ENCODE peak calls at places on chromosomes 3 and 15, in nine cellular contexts. One of them, this sample, is unnamed.

GRCh38 chr15:38660726-38661125 is 96.1 kb upstream of the RASGRP1 start:
- DNase-seq in cardiac muscle cell: no peak
- DNase-seq in GM12865: peak; percentile 35
- DNase-seq in heart left ventricle: no peak
- DNase-seq in fibroblast of villous mesenchyme: no peak
- DNase-seq in AG10803: no peak
- DNase-seq in choroid plexus epithelial cell: no peak
- DNase-seq in tibial nerve: no peak
- DNase-seq in fibroblast of the aortic adventitia: no peak
- DNase-seq in this sample: no peak

GRCh38 chr3:33030802-33031201 is 66.1 kb downstream of the GLB1 start:
- DNase-seq in cardiac muscle cell: no peak
- DNase-seq in GM12865: peak; percentile 16
- DNase-seq in heart left ventricle: no peak
- DNase-seq in fibroblast of villous mesenchyme: no peak
- DNase-seq in AG10803: no peak
- DNase-seq in choroid plexus epithelial cell: no peak
- DNase-seq in tibial nerve: no peak
- DNase-seq in fibroblast of the aortic adventitia: no peak
- DNase-seq in this sample: no peak

GRCh38 chr15:68379058-68379758 is 52.8 kb downstream of the ITGA11 start:
- DNase-seq in cardiac muscle cell: no peak
- DNase-seq in GM12865: no peak
- DNase-seq in heart left ventricle: no peak
- DNase-seq in fibroblast of villous mesenchyme: no peak
- DNase-seq in AG10803: no peak
- DNase-seq in choroid plexus epithelial cell: no peak
- DNase-seq in tibial nerve: no peak
- DNase-seq in fibroblast of the aortic adventitia: no peak
- DNase-seq in this sample: no peak

GRCh38 chr3:4550957-4551754 is 58.0 kb downstream of the ITPR1 start:
- DNase-seq in cardiac muscle cell: no peak
- DNase-seq in GM12865: no peak
- DNase-seq in heart left ventricle: peak; percentile 59
- DNase-seq in fibroblast of villous mesenchyme: peak; percentile 87
- DNase-seq in AG10803: no peak
- DNase-seq in choroid plexus epithelial cell: no peak
- DNase-seq in tibial nerve: no peak
- DNase-seq in fibroblast of the aortic adventitia: no peak
- DNase-seq in this sample: no peak

GRCh38 chr3:111484666-111485065 is 57.3 kb upstream of the CD96 start:
- DNase-seq in cardiac muscle cell: no peak
- DNase-seq in GM12865: no peak
- DNase-seq in heart left ventricle: no peak
- DNase-seq in fibroblast of villous mesenchyme: peak; percentile 77
- DNase-seq in AG10803: peak; percentile 82
- DNase-seq in choroid plexus epithelial cell: peak; percentile 64
- DNase-seq in tibial nerve: no peak
- DNase-seq in fibroblast of the aortic adventitia: peak; percentile 98
- DNase-seq in this sample: no peak

GRCh38 chr3:50256978-50257890 is 11.7 kb upstream of the SEMA3B start:
- DNase-seq in cardiac muscle cell: peak; percentile 49
- DNase-seq in GM12865: peak; percentile 48
- DNase-seq in heart left ventricle: no peak
- DNase-seq in fibroblast of villous mesenchyme: peak; percentile 42
- DNase-seq in AG10803: no peak
- DNase-seq in choroid plexus epithelial cell: peak; percentile 55
- DNase-seq in tibial nerve: no peak
- DNase-seq in fibroblast of the aortic adventitia: peak; percentile 34
- DNase-seq in this sample: peak; percentile 71

GRCh38 chr3:185270262-185270955 is 16.6 kb upstream of the EHHADH start:
- DNase-seq in cardiac muscle cell: peak; percentile 43
- DNase-seq in GM12865: peak; percentile 53
- DNase-seq in heart left ventricle: no peak
- DNase-seq in fibroblast of villous mesenchyme: peak; percentile 33
- DNase-seq in AG10803: peak; percentile 41
- DNase-seq in choroid plexus epithelial cell: peak; percentile 62
- DNase-seq in tibial nerve: no peak
- DNase-seq in fibroblast of the aortic adventitia: peak; percentile 33
- DNase-seq in this sample: peak; percentile 64

GRCh38 chr15:97026781-97027180 is 696.3 kb downstream of the NR2F2 start:
- DNase-seq in cardiac muscle cell: no peak
- DNase-seq in GM12865: no peak
- DNase-seq in heart left ventricle: no peak
- DNase-seq in fibroblast of villous mesenchyme: no peak
- DNase-seq in AG10803: no peak
- DNase-seq in choroid plexus epithelial cell: peak; percentile 37
- DNase-seq in tibial nerve: no peak
- DNase-seq in fibroblast of the aortic adventitia: no peak
- DNase-seq in this sample: no peak

GRCh38 chr15:68637755-68638405 is 59.1 kb downstream of the CORO2B start:
- DNase-seq in cardiac muscle cell: no peak
- DNase-seq in GM12865: no peak
- DNase-seq in heart left ventricle: peak; percentile 81
- DNase-seq in fibroblast of villous mesenchyme: peak; percentile 85
- DNase-seq in AG10803: peak; percentile 84
- DNase-seq in choroid plexus epithelial cell: peak; percentile 28
- DNase-seq in tibial nerve: peak; percentile 42
- DNase-seq in fibroblast of the aortic adventitia: peak; percentile 93
- DNase-seq in this sample: no peak

GRCh38 chr15:63380828-63381282 is 791 bp downstream of the CA12 start:
- DNase-seq in cardiac muscle cell: no peak
- DNase-seq in GM12865: no peak
- DNase-seq in heart left ventricle: no peak
- DNase-seq in fibroblast of villous mesenchyme: no peak
- DNase-seq in AG10803: no peak
- DNase-seq in choroid plexus epithelial cell: no peak
- DNase-seq in tibial nerve: no peak
- DNase-seq in fibroblast of the aortic adventitia: peak; percentile 63
- DNase-seq in this sample: no peak

GRCh38 chr15:89802986-89803820 is 11.4 kb downstream of the ANPEP start:
- DNase-seq in cardiac muscle cell: no peak
- DNase-seq in GM12865: no peak
- DNase-seq in heart left ventricle: no peak
- DNase-seq in fibroblast of villous mesenchyme: no peak
- DNase-seq in AG10803: no peak
- DNase-seq in choroid plexus epithelial cell: no peak
- DNase-seq in tibial nerve: no peak
- DNase-seq in fibroblast of the aortic adventitia: no peak
- DNase-seq in this sample: no peak

GRCh38 chr15:80550910-80551265 is 144.2 kb upstream of the ABHD17C start:
- DNase-seq in cardiac muscle cell: no peak
- DNase-seq in GM12865: no peak
- DNase-seq in heart left ventricle: no peak
- DNase-seq in fibroblast of villous mesenchyme: no peak
- DNase-seq in AG10803: no peak
- DNase-seq in choroid plexus epithelial cell: peak; percentile 79
- DNase-seq in tibial nerve: no peak
- DNase-seq in fibroblast of the aortic adventitia: peak; percentile 82
- DNase-seq in this sample: no peak

GRCh38 chr3:30963223-30963722 is 68.8 kb upstream of the GADL1 start:
- DNase-seq in cardiac muscle cell: no peak
- DNase-seq in GM12865: no peak
- DNase-seq in heart left ventricle: no peak
- DNase-seq in fibroblast of villous mesenchyme: no peak
- DNase-seq in AG10803: no peak
- DNase-seq in choroid plexus epithelial cell: no peak
- DNase-seq in tibial nerve: no peak
- DNase-seq in fibroblast of the aortic adventitia: no peak
- DNase-seq in this sample: no peak

DNA sequence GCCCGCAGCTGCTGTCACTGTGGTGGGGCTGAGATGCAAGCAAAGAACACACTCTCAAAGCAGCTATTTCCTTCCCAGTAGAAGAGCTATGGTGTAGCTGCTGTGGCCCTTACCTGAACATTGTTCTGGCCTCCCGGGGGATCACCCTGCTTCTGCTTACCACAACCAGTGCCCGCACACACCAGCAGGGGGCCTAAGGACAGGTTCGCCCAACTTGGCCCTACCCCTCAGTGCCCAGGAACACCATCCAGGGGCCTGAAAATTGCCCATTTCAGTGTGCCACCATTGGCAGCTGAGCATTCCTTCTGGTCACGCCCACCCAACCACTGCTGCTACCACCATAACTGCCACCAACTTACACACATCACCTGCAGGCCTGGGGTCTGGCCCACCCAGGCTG is 113.0 kb downstream of the TP63 start:
- DNase-seq in cardiac muscle cell: no peak
- DNase-seq in GM12865: no peak
- DNase-seq in heart left ventricle: no peak
- DNase-seq in fibroblast of villous mesenchyme: no peak
- DNase-seq in AG10803: no peak
- DNase-seq in choroid plexus epithelial cell: no peak
- DNase-seq in tibial nerve: no peak
- DNase-seq in fibroblast of the aortic adventitia: no peak
- DNase-seq in this sample: no peak
- TF ChIP-seq CTCF in cardiac muscle cell: no peak
- TF ChIP-seq CTCF in GM12865: no peak
- TF ChIP-seq CTCF in heart left ventricle: no peak
- TF ChIP-seq CTCF in fibroblast of villous mesenchyme: no peak
- TF ChIP-seq CTCF in AG10803: no peak
- TF ChIP-seq CTCF in choroid plexus epithelial cell: no peak
- TF ChIP-seq CTCF in tibial nerve: no peak
- TF ChIP-seq CTCF in fibroblast of the aortic adventitia: no peak
- TF ChIP-seq CTCF in this sample: no peak

GRCh38 chr3:47407896-47408838 is 27.3 kb downstream of the PTPN23 start:
- DNase-seq in cardiac muscle cell: no peak
- DNase-seq in GM12865: no peak
- DNase-seq in heart left ventricle: no peak
- DNase-seq in fibroblast of villous mesenchyme: no peak
- DNase-seq in AG10803: no peak
- DNase-seq in choroid plexus epithelial cell: no peak
- DNase-seq in tibial nerve: no peak
- DNase-seq in fibroblast of the aortic adventitia: no peak
- DNase-seq in this sample: no peak

GRCh38 chr3:47404955-47405790 is 24.4 kb downstream of the PTPN23 start:
- DNase-seq in cardiac muscle cell: peak; percentile 32
- DNase-seq in GM12865: no peak
- DNase-seq in heart left ventricle: no peak
- DNase-seq in fibroblast of villous mesenchyme: peak; percentile 29
- DNase-seq in AG10803: peak; percentile 42
- DNase-seq in choroid plexus epithelial cell: peak; percentile 35
- DNase-seq in tibial nerve: peak; percentile 28
- DNase-seq in fibroblast of the aortic adventitia: peak; percentile 71
- DNase-seq in this sample: no peak

GRCh38 chr3:47408839-47409229 is 28.0 kb downstream of the PTPN23 start:
- DNase-seq in cardiac muscle cell: no peak
- DNase-seq in GM12865: no peak
- DNase-seq in heart left ventricle: no peak
- DNase-seq in fibroblast of villous mesenchyme: no peak
- DNase-seq in AG10803: no peak
- DNase-seq in choroid plexus epithelial cell: no peak
- DNase-seq in tibial nerve: no peak
- DNase-seq in fibroblast of the aortic adventitia: no peak
- DNase-seq in this sample: no peak

GRCh38 chr3:47405820-47406761 is 25.3 kb downstream of the PTPN23 start:
- DNase-seq in cardiac muscle cell: no peak
- DNase-seq in GM12865: no peak
- DNase-seq in heart left ventricle: no peak
- DNase-seq in fibroblast of villous mesenchyme: no peak
- DNase-seq in AG10803: no peak
- DNase-seq in choroid plexus epithelial cell: no peak
- DNase-seq in tibial nerve: no peak
- DNase-seq in fibroblast of the aortic adventitia: no peak
- DNase-seq in this sample: no peak

GRCh38 chr3:47406762-47407149 is 25.9 kb downstream of the PTPN23 start:
- DNase-seq in cardiac muscle cell: no peak
- DNase-seq in GM12865: no peak
- DNase-seq in heart left ventricle: no peak
- DNase-seq in fibroblast of villous mesenchyme: no peak
- DNase-seq in AG10803: no peak
- DNase-seq in choroid plexus epithelial cell: no peak
- DNase-seq in tibial nerve: no peak
- DNase-seq in fibroblast of the aortic adventitia: no peak
- DNase-seq in this sample: no peak
- TF ChIP-seq CTCF in cardiac muscle cell: no peak
- TF ChIP-seq CTCF in GM12865: no peak
- TF ChIP-seq CTCF in heart left ventricle: no peak
- TF ChIP-seq CTCF in fibroblast of villous mesenchyme: peak; percentile 3
- TF ChIP-seq CTCF in AG10803: no peak
- TF ChIP-seq CTCF in choroid plexus epithelial cell: peak; percentile 9
- TF ChIP-seq CTCF in tibial nerve: no peak
- TF ChIP-seq CTCF in fibroblast of the aortic adventitia: no peak
- TF ChIP-seq CTCF in this sample: no peak

DNA sequence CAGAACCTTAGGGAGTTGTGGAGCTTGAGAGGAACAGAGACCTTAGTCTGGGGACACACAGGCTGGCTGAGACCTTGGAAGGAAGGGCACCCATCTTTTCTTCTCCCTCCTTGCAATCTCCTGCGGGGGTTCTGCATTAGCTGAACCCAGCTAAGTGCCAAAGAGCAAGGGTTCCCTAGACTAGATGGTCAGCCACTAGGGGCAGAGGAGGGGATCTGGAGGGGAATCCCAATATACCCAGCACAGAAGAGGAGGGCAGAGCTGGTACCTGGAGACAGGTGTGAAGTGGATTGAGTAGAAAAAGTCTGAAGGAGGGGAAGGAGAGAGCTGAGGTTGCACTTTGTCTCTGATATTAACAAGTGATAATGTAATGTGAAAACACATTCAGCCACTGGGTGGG is 212.8 kb downstream of the ADAMTS9 start:
- DNase-seq in cardiac muscle cell: no peak
- DNase-seq in GM12865: no peak
- DNase-seq in heart left ventricle: no peak
- DNase-seq in fibroblast of villous mesenchyme: no peak
- DNase-seq in AG10803: no peak
- DNase-seq in choroid plexus epithelial cell: no peak
- DNase-seq in tibial nerve: no peak
- DNase-seq in fibroblast of the aortic adventitia: no peak
- DNase-seq in this sample: no peak
- TF ChIP-seq CTCF in cardiac muscle cell: peak; percentile 13
- TF ChIP-seq CTCF in GM12865: no peak
- TF ChIP-seq CTCF in heart left ventricle: no peak
- TF ChIP-seq CTCF in fibroblast of villous mesenchyme: peak; percentile 11
- TF ChIP-seq CTCF in AG10803: no peak
- TF ChIP-seq CTCF in choroid plexus epithelial cell: peak; percentile 23
- TF ChIP-seq CTCF in tibial nerve: no peak
- TF ChIP-seq CTCF in fibroblast of the aortic adventitia: no peak
- TF ChIP-seq CTCF in this sample: no peak

GRCh38 chr15:61410656-61411055 is 181.6 kb upstream of the RORA start:
- DNase-seq in cardiac muscle cell: no peak
- DNase-seq in GM12865: no peak
- DNase-seq in heart left ventricle: no peak
- DNase-seq in fibroblast of villous mesenchyme: no peak
- DNase-seq in AG10803: no peak
- DNase-seq in choroid plexus epithelial cell: no peak
- DNase-seq in tibial nerve: no peak
- DNase-seq in fibroblast of the aortic adventitia: no peak
- DNase-seq in this sample: no peak

GRCh38 chr15:61415617-61416120 is 186.6 kb upstream of the RORA start:
- DNase-seq in cardiac muscle cell: no peak
- DNase-seq in GM12865: no peak
- DNase-seq in heart left ventricle: no peak
- DNase-seq in fibroblast of villous mesenchyme: no peak
- DNase-seq in AG10803: no peak
- DNase-seq in choroid plexus epithelial cell: no peak
- DNase-seq in tibial nerve: no peak
- DNase-seq in fibroblast of the aortic adventitia: no peak
- DNase-seq in this sample: no peak

GRCh38 chr15:61411941-61412510 is 182.9 kb upstream of the RORA start:
- DNase-seq in cardiac muscle cell: no peak
- DNase-seq in GM12865: no peak
- DNase-seq in heart left ventricle: no peak
- DNase-seq in fibroblast of villous mesenchyme: peak; percentile 13
- DNase-seq in AG10803: no peak
- DNase-seq in choroid plexus epithelial cell: peak; percentile 9
- DNase-seq in tibial nerve: no peak
- DNase-seq in fibroblast of the aortic adventitia: no peak
- DNase-seq in this sample: no peak
- TF ChIP-seq CTCF in cardiac muscle cell: no peak
- TF ChIP-seq CTCF in GM12865: no peak
- TF ChIP-seq CTCF in heart left ventricle: no peak
- TF ChIP-seq CTCF in fibroblast of villous mesenchyme: no peak
- TF ChIP-seq CTCF in AG10803: no peak
- TF ChIP-seq CTCF in choroid plexus epithelial cell: no peak
- TF ChIP-seq CTCF in tibial nerve: no peak
- TF ChIP-seq CTCF in fibroblast of the aortic adventitia: no peak
- TF ChIP-seq CTCF in this sample: no peak